ENCODE peak calls at places on chromosomes 16 and 17, in seven cellular contexts. F, O, L, Z, P, D and U are unnamed samples.

GRCh38 chr17:77504652-77505459 is 364.1 kb downstream of the SEC14L1 start:
- DNase-seq in F (no peak), O (no peak), L (no peak), Z (no peak), P (peak), D (no peak), U (peak)

GRCh38 chr17:57451126-57451690 is 194.9 kb downstream of the MSI2 start:
- DNase-seq in F (no peak), O (no peak), L (no peak), Z (no peak), P (no peak), D (no peak), U (no peak)

GRCh38 chr17:63944736-63945499 is 12.8 kb upstream of the CD79B start:
- DNase-seq in F (no peak), O (no peak), L (no peak), Z (no peak), P (no peak), D (no peak), U (no peak)

GRCh38 chr17:42221886-42222745 is 27.8 kb upstream of the GHDC start:
- DNase-seq in F (no peak), O (peak), L (no peak), Z (peak), P (no peak), D (peak), U (peak)

GRCh38 chr17:11608396-11608795 is 10.1 kb downstream of the DNAH9 start:
- DNase-seq in F (no peak), O (peak), L (no peak), Z (no peak), P (peak), D (peak), U (no peak)

GRCh38 chr17:43661699-43662431 is at the start of gene MEOX1:
- DNase-seq in F (no peak), O (no peak), L (peak), Z (no peak), P (no peak), D (no peak), U (peak)

GRCh38 chr16:50671644-50672260 is 9.4 kb downstream of the SNX20 start:
- DNase-seq in F (no peak), O (peak), L (no peak), Z (no peak), P (peak), D (peak), U (peak)

GRCh38 chr17:80738406-80738805 is 193.8 kb downstream of the RPTOR start:
- DNase-seq in F (no peak), O (no peak), L (no peak), Z (no peak), P (no peak), D (no peak), U (no peak)

GRCh38 chr17:73189417-73190099 is 3.3 kb upstream of the COG1 start:
- DNase-seq in F (no peak), O (peak), L (peak), Z (peak), P (no peak), D (peak), U (peak)

GRCh38 chr16:56634715-56635440 is 2.4 kb downstream of the MT1M start:
- DNase-seq in F (no peak), O (no peak), L (no peak), Z (no peak), P (no peak), D (no peak), U (no peak)

GRCh38 chr16:86522639-86523038 is 12.3 kb downstream of the FOXF1 start:
- DNase-seq in F (no peak), O (no peak), L (no peak), Z (no peak), P (no peak), D (no peak), U (no peak)

GRCh38 chr17:2059125-2059836 is 4.4 kb downstream of the HIC1 start:
- DNase-seq in F (no peak), O (no peak), L (no peak), Z (no peak), P (peak), D (no peak), U (peak)

GRCh38 chr17:6079155-6079554 is 9.0 kb downstream of the WSCD1 start:
- DNase-seq in F (peak), O (no peak), L (no peak), Z (no peak), P (no peak), D (no peak), U (no peak)

GRCh38 chr16:72793716-72794115 is 254.2 kb downstream of the ZFHX3 start:
- DNase-seq in F (no peak), O (no peak), L (no peak), Z (no peak), P (no peak), D (no peak), U (no peak)

GRCh38 chr16:68715471-68715870 is 21.6 kb upstream of the CDH1 start:
- DNase-seq in F (no peak), O (peak), L (no peak), Z (no peak), P (no peak), D (no peak), U (no peak)

GRCh38 chr16:21064203-21064602 is 86.4 kb downstream of the DNAH3 start:
- DNase-seq in F (no peak), O (no peak), L (no peak), Z (no peak), P (no peak), D (no peak), U (no peak)

GRCh38 chr16:8953064-8953463 is 10.6 kb downstream of the USP7 start:
- DNase-seq in F (no peak), O (no peak), L (no peak), Z (no peak), P (peak), D (no peak), U (no peak)

GRCh38 chr16:1312459-1312801 is 3.0 kb downstream of the UBE2I start:
- DNase-seq in F (no peak), O (no peak), L (no peak), Z (no peak), P (no peak), D (no peak), U (no peak)

GRCh38 chr16:85554114-85554790 is 58.9 kb upstream of the GSE1 start:
- DNase-seq in F (peak), O (peak), L (peak), Z (peak), P (peak), D (peak), U (peak)

GRCh38 chr16:82633964-82634600 is 7.3 kb downstream of the CDH13 start:
- DNase-seq in F (peak), O (no peak), L (peak), Z (no peak), P (no peak), D (no peak), U (no peak)

GRCh38 chr17:17346428-17347233 is 43.5 kb downstream of the NT5M start:
- DNase-seq in F (no peak), O (no peak), L (no peak), Z (no peak), P (peak), D (no peak), U (no peak)

GRCh38 chr16:70685938-70686375 is at the start of gene MTSS2:
- DNase-seq in F (peak), O (peak), L (peak), Z (peak), P (peak), D (peak), U (no peak)

GRCh38 chr16:16982614-16983013 is 488.1 kb downstream of the XYLT1 start:
- DNase-seq in F (no peak), O (no peak), L (no peak), Z (no peak), P (no peak), D (no peak), U (no peak)

GRCh38 chr16:89564476-89565255 is 4.2 kb downstream of the RPL13 start:
- DNase-seq in F (no peak), O (peak), L (no peak), Z (no peak), P (no peak), D (peak), U (no peak)

GRCh38 chr16:4272114-4272954 is 489 bp downstream of the TFAP4 start:
- DNase-seq in F (peak), O (peak), L (peak), Z (no peak), P (peak), D (peak), U (peak)

GRCh38 chr16:68000024-68000423 is 740 bp upstream of the DPEP2 start:
- DNase-seq in F (no peak), O (no peak), L (no peak), Z (no peak), P (no peak), D (no peak), U (peak)

GRCh38 chr17:15233022-15233805 is 31.9 kb downstream of the PMP22 start:
- DNase-seq in F (no peak), O (peak), L (peak), Z (no peak), P (no peak), D (peak), U (no peak)

GRCh38 chr16:9503251-9503986 is 412.0 kb downstream of the HAPSTR1 start:
- DNase-seq in F (no peak), O (no peak), L (no peak), Z (no peak), P (no peak), D (peak), U (no peak)

GRCh38 chr17:50476545-50477315 is 1.9 kb upstream of the RSAD1 start:
- DNase-seq in F (no peak), O (peak), L (no peak), Z (no peak), P (peak), D (no peak), U (no peak)

GRCh38 chr16:58842156-58842555 is 108.0 kb upstream of the GOT2 start:
- DNase-seq in F (no peak), O (no peak), L (no peak), Z (no peak), P (no peak), D (no peak), U (no peak)

GRCh38 chr16:50395763-50396710 is 27.2 kb upstream of the BRD7 start:
- DNase-seq in F (no peak), O (no peak), L (no peak), Z (no peak), P (no peak), D (no peak), U (no peak)

GRCh38 chr17:2396568-2397246 is 4.2 kb downstream of the MNT start:
- DNase-seq in F (peak), O (peak), L (peak), Z (no peak), P (peak), D (peak), U (peak)